ENCODE peak calls at places on chromosomes 6 and 20, in four cellular contexts. R, L, G and Z are unnamed samples.

GRCh38 chr6:63904844-63905243 is 269.2 kb downstream of the PHF3 start:
- DNase-seq in G (peak; percentile 30), L (no peak), R (no peak), Z (no peak)

GRCh38 chr6:14638932-14639875 is 521.6 kb downstream of the CD83 start:
- DNase-seq in L (peak; percentile 85), R (peak; percentile 13), G (no peak), Z (no peak)

GRCh38 chr6:7542878-7543394 is 1.5 kb downstream of the DSP start:
- DNase-seq in R (no peak), L (peak; percentile 53), G (no peak), Z (no peak)

GRCh38 chr6:125537090-125537489 is 212.3 kb upstream of the HEY2 start:
- DNase-seq in R (no peak), L (no peak), G (no peak), Z (no peak)

GRCh38 chr20:23050847-23051627 is 1.6 kb upstream of the THBD start:
- DNase-seq in R (peak; percentile 48), L (peak; percentile 91), G (peak; percentile 69), Z (no peak)

GRCh38 chr6:1312444-1313363 is 806 bp downstream of the FOXQ1 start:
- DNase-seq in G (no peak), L (no peak), R (no peak), Z (no peak)

GRCh38 chr6:125262026-125263013 is 39.4 kb downstream of the HDDC2 start:
- DNase-seq in R (no peak), L (no peak), G (no peak), Z (no peak)

GRCh38 chr6:168206681-168207274 is 112.8 kb downstream of the DACT2 start:
- DNase-seq in G (no peak), R (peak; percentile 35), L (no peak), Z (no peak)

GRCh38 chr6:34390531-34391013 is 1.9 kb downstream of the NUDT3 start:
- DNase-seq in L (no peak), G (no peak), R (no peak), Z (no peak)